ENCODE peak calls at places on chromosomes 1 and 21, in four cellular contexts. L is mucosa of descending colon, C is Panc1, D is pancreas. V is an unnamed sample.
A peak's percentile ranks its signal among the peaks of the same experiment; 100 is the strongest.

GRCh38 chr1:15296602-15297321 is 49.7 kb downstream of the FHAD1 start:
- DNase-seq in L (no peak), C (no peak), D (no peak), V (no peak)

GRCh38 chr1:41835488-41835887 is 83.2 kb downstream of the HIVEP3 start:
- DNase-seq in C (no peak), D (no peak), L (no peak), V (no peak)

GRCh38 chr1:26703466-26703865 is 7.7 kb downstream of the ARID1A start:
- DNase-seq in C (no peak), L (no peak), D (no peak), V (no peak)

GRCh38 chr1:144101397-144102050 is 129.7 kb upstream of the FAM72C start:
- DNase-seq in C (no peak), L (peak; percentile 16), D (peak; percentile 31), V (peak; percentile 0)

GRCh38 chr1:4105300-4105880 is 205.3 kb upstream of the C1orf174 start:
- DNase-seq in L (no peak), C (no peak), D (no peak), V (no peak)

GRCh38 chr21:34031835-34032370 is 41.5 kb upstream of the MRPS6 start:
- DNase-seq in D (no peak), C (no peak), L (peak; percentile 41), V (peak; percentile 88)

GRCh38 chr1:94738371-94738770 is 81.8 kb upstream of the SLC44A3 start:
- DNase-seq in L (no peak), D (no peak), C (no peak), V (no peak)

GRCh38 chr21:15826147-15826780 is 96.5 kb downstream of the USP25 start:
- DNase-seq in D (no peak), C (no peak), L (no peak), V (peak; percentile 78)

GRCh38 chr1:248730507-248731335 is 24.8 kb downstream of the LYPD8 start:
- DNase-seq in L (no peak), D (no peak), C (no peak), V (no peak)

DNA sequence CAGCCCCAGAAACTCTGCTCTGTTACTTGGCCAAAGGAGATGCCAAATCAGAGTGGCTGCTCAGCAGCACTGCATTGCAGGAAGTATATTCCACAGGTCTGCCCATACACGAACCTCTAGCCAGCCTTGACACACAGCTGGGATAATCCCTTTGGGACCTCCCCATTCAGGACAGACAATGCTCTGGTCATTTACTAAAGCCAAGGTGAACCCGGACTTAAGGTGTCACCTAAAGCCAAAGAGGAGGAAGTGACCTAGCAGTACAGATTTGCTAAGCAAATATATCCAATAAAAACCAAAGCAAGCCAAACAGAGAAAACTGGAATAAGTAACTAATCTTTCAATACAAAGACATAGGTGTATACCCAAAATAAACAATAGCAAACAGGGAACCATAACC is 27.7 kb downstream of the COPA start:
- DNase-seq in D (no peak), L (no peak), C (no peak), V (no peak)
- H3K36me3 ChIP-seq in D (peaks cover 44% of the 10 kb centered on the region), L (peaks cover 21% of the 10 kb centered on the region), C (peaks cover 26% of the 10 kb centered on the region), V (peaks cover 27% of the 10 kb centered on the region)

GRCh38 chr1:162697140-162697895 is 65.1 kb downstream of the DDR2 start:
- DNase-seq in D (no peak), C (no peak), L (no peak), V (no peak)
- H3K4me1 ChIP-seq in D (no peaks in the 10 kb centered on the region), C (peaks cover 25% of the 10 kb centered on the region), L (peaks cover 14% of the 10 kb centered on the region), V (no peaks in the 10 kb centered on the region)

GRCh38 chr1:23430803-23431202 is 6.3 kb upstream of the TCEA3 start:
- DNase-seq in D (no peak), L (no peak), C (no peak), V (no peak)
- H3K36me3 ChIP-seq in D (peaks cover 7% of the 10 kb centered on the region), L (no peaks in the 10 kb centered on the region), C (no peaks in the 10 kb centered on the region), V (no peaks in the 10 kb centered on the region)

DNA sequence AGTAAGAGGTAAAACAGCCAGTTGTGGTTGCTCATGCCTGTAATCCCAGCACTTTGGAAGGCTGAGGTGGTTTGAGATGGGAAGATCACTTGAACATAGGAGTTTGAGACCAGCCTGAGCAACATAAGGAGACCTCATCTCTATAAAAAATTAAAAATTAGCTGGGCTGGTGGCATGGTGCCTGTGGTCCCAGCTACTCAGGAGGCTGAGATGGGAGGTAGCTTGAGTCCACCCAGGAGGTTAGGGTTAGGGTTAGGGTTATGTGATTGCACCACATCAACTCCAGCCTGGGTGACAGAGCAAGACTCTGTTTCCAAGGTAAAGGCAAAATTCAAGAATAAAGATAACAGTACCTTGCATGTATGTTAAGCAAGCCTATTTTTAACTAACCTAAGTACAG is 3.5 kb downstream of the SAMSN1 start:
- DNase-seq in C (no peak), D (no peak), L (no peak), V (no peak)
- H3K4me1 ChIP-seq in C (no peaks in the 10 kb centered on the region), D (no peaks in the 10 kb centered on the region), L (no peaks in the 10 kb centered on the region), V (no peaks in the 10 kb centered on the region)

GRCh38 chr1:180953791-180954721 is 41.4 kb downstream of the KIAA1614 start:
- DNase-seq in L (peak; percentile 83), C (no peak), D (peak; percentile 77), V (peak; percentile 68)
- H3K36me3 ChIP-seq in L (no peaks in the 10 kb centered on the region), C (no peaks in the 10 kb centered on the region), D (no peaks in the 10 kb centered on the region), V (no peaks in the 10 kb centered on the region)

V was measured in small intestine.